ENCODE peak calls at places on chromosomes 5 and 9, in ten cellular contexts. V, J, O, G, Z, R, Y, A, C and M are unnamed samples.

GRCh38 chr5:43041669-43042175 is 1.6 kb upstream of the ANXA2R start:
- DNase-seq in R (no peak), G (peak; percentile 96), Z (peak; percentile 90), O (no peak), V (peak; percentile 76), J (no peak), C (peak; percentile 72), A (no peak), Y (peak; percentile 89), M (peak; percentile 89)

GRCh38 chr9:107833295-107833694 is 343.7 kb upstream of the KLF4 start:
- DNase-seq in Z (peak; percentile 41), O (no peak), C (no peak), Y (no peak), G (peak; percentile 21), R (no peak), A (peak; percentile 66), J (peak; percentile 6), V (no peak), M (no peak)

GRCh38 chr9:72006481-72006880 is 53.9 kb downstream of the C9orf57 start:
- DNase-seq in V (no peak), Y (no peak), Z (peak; percentile 67), A (peak; percentile 11), G (peak; percentile 18), J (no peak), C (no peak), O (no peak), R (no peak), M (peak; percentile 16)

GRCh38 chr9:10045598-10045997 is 567.2 kb downstream of the PTPRD start:
- DNase-seq in V (no peak), Y (no peak), O (no peak), A (no peak), Z (peak; percentile 36), R (no peak), J (no peak), G (peak; percentile 57), C (no peak), M (peak; percentile 3)

GRCh38 chr5:35679351-35679750 is 61.7 kb downstream of the SPEF2 start:
- DNase-seq in C (no peak), O (no peak), Y (no peak), V (no peak), R (no peak), J (no peak), A (peak; percentile 27), G (peak; percentile 3), Z (no peak), M (no peak)

GRCh38 chr5:148397968-148398595 is 14.3 kb downstream of the FBXO38 start:
- DNase-seq in O (no peak), G (no peak), C (no peak), Y (no peak), R (no peak), V (no peak), J (no peak), A (no peak), Z (no peak), M (no peak)

GRCh38 chr5:112848116-112848811 is 12.8 kb upstream of the SRP19 start:
- DNase-seq in Y (peak; percentile 58), Z (peak; percentile 77), G (peak; percentile 91), O (no peak), R (no peak), C (no peak), V (peak; percentile 32), J (peak; percentile 51), A (peak; percentile 75), M (peak; percentile 65)

GRCh38 chr9:35690447-35691324 is 961 bp upstream of the TPM2 start:
- DNase-seq in V (no peak), Y (peak; percentile 79), J (peak; percentile 53), O (peak; percentile 83), R (peak; percentile 87), A (peak; percentile 85), C (no peak), G (peak; percentile 70), Z (peak; percentile 86), M (peak; percentile 72)

DNA sequence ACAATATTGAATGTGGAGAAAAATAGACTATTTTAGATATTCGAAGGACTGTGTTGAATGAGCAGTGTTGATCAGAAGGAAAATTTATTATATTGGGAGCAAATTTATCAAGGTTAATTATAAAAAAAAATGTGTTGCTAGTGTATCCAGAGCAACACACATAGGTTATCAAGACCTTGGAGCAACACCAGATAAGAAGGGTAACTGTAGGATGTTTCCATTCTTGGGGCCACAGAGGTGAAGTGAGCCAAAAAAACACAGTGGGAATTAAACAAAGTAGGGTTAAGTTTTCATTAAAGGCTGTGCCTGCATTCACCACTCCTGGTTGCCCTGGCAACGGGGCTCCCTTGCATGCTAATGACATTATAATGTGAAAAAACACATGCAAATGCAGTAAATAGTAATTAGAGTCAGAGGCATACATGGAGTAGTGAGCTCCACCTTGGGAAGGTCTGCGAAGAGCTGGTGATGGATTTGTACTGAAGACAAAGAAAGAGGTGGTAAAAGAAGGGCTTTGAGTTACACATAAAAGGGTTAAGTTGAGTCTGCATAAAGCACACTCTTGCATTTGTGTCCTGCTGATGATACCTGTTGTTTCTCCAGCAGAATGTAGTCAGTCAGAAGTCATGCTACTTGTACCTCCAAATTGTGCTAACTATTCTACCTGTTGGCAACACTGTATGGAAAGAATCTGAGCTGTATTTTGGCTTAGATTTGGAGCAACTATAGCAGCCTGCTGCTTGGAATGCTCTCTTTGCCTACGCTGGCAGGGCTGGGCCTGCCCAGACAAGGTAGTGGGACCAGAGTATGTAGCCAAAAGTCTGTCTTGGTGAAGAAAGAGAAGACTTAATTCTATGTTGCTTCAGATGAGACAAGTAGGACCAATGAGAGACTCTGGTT is 59.6 kb downstream of the ATG10 start:
- DNase-seq in A (no peak), Y (no peak), O (no peak), C (no peak), G (no peak), Z (no peak), V (no peak), R (no peak), J (no peak), M (no peak)
- H3K4me3 ChIP-seq in A (no peak overlapping the region), Y (no peak overlapping the region), O (no peak overlapping the region), C (no peak overlapping the region), G (no peak overlapping the region), Z (no peak overlapping the region), V (no peak overlapping the region), R (no peak overlapping the region), J (no peak overlapping the region), M (no peak overlapping the region)

GRCh38 chr5:73302797-73303138 is 129.8 kb downstream of the TMEM174 start:
- DNase-seq in V (no peak), C (no peak), J (no peak), R (no peak), Z (no peak), O (no peak), G (no peak), Y (peak; percentile 31), A (no peak), M (no peak)

GRCh38 chr5:73305386-73305785 is 132.4 kb downstream of the TMEM174 start:
- DNase-seq in O (no peak), J (no peak), A (no peak), G (peak; percentile 41), Y (no peak), V (no peak), C (no peak), Z (no peak), R (no peak), M (no peak)

GRCh38 chr5:73304381-73304780 is 131.4 kb downstream of the TMEM174 start:
- DNase-seq in V (no peak), R (no peak), O (no peak), J (no peak), Z (no peak), A (peak; percentile 87), G (no peak), Y (no peak), C (no peak), M (no peak)

GRCh38 chr5:73301208-73302088 is 128.5 kb downstream of the TMEM174 start:
- DNase-seq in C (no peak), R (no peak), Y (no peak), A (no peak), Z (no peak), J (no peak), O (no peak), G (no peak), V (no peak), M (no peak)

GRCh38 chr5:73303139-73304079 is 130.4 kb downstream of the TMEM174 start:
- DNase-seq in C (no peak), V (no peak), Y (no peak), A (no peak), Z (no peak), G (peak; percentile 53), J (no peak), O (no peak), R (no peak), M (no peak)
- H3K4me3 ChIP-seq in C (no peak overlapping the region), V (no peak overlapping the region), Y (peak overlapping the region; percentile 49), A (no peak overlapping the region), Z (no peak overlapping the region), G (peak overlapping the region; percentile 59), J (peak overlapping the region; percentile 30), O (no peak overlapping the region), R (peak overlapping the region; percentile 43), M (peak overlapping the region; percentile 43)

GRCh38 chr5:140870221-140871201 is 1.8 kb downstream of the PCDHA11 start:
- DNase-seq in Y (no peak), V (no peak), J (no peak), A (no peak), O (no peak), Z (no peak), G (no peak), R (no peak), C (no peak), M (no peak)

GRCh38 chr5:140868721-140869554 is at the start of gene PCDHA11:
- DNase-seq in J (no peak), C (no peak), Y (no peak), R (no peak), O (no peak), Z (peak; percentile 2), A (no peak), G (no peak), V (no peak), M (no peak)

GRCh38 chr5:140875085-140876065 is at the start of gene PCDHA12:
- DNase-seq in R (no peak), V (no peak), A (no peak), C (no peak), J (no peak), Z (no peak), Y (no peak), G (no peak), O (no peak), M (no peak)

DNA sequence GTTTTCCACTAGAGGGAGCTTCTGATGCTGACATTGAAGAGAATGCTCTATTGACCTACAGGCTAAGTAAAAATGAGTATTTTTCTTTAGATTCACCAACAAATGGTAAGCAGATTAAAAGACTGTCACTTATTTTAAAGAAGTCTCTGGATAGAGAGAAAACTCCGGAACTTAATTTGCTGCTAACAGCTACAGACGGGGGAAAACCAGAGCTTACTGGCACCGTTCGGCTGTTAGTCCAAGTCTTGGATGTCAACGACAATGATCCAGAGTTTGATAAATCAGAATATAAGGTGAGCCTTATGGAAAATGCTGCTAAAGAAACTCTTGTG is 764 bp downstream of the PCDHA11 start:
- DNase-seq in J (no peak), V (no peak), O (no peak), Y (no peak), Z (no peak), A (no peak), C (no peak), R (no peak), G (no peak), M (no peak)
- H3K4me3 ChIP-seq in J (no peak overlapping the region), V (no peak overlapping the region), O (no peak overlapping the region), Y (no peak overlapping the region), Z (no peak overlapping the region), A (no peak overlapping the region), C (no peak overlapping the region), R (no peak overlapping the region), G (no peak overlapping the region), M (no peak overlapping the region)

GRCh38 chr9:137757613-137758029 is 120.0 kb upstream of the CACNA1B start:
- DNase-seq in C (no peak), J (peak; percentile 52), R (no peak), G (peak; percentile 66), Y (peak; percentile 56), Z (peak; percentile 80), A (peak; percentile 84), O (no peak), V (peak; percentile 42), M (peak; percentile 75)

GRCh38 chr9:137757139-137757538 is 120.4 kb upstream of the CACNA1B start:
- DNase-seq in O (no peak), Y (no peak), Z (no peak), A (no peak), J (no peak), G (peak; percentile 11), R (peak; percentile 59), C (no peak), V (no peak), M (no peak)

GRCh38 chr9:137759649-137760321 is 117.8 kb upstream of the CACNA1B start:
- DNase-seq in Y (no peak), R (no peak), G (no peak), O (no peak), J (no peak), V (no peak), Z (no peak), C (no peak), A (no peak), M (no peak)

GRCh38 chr9:137759117-137759516 is 118.5 kb upstream of the CACNA1B start:
- DNase-seq in G (no peak), V (no peak), R (no peak), C (no peak), Y (no peak), Z (no peak), A (no peak), J (no peak), O (no peak), M (no peak)

DNA sequence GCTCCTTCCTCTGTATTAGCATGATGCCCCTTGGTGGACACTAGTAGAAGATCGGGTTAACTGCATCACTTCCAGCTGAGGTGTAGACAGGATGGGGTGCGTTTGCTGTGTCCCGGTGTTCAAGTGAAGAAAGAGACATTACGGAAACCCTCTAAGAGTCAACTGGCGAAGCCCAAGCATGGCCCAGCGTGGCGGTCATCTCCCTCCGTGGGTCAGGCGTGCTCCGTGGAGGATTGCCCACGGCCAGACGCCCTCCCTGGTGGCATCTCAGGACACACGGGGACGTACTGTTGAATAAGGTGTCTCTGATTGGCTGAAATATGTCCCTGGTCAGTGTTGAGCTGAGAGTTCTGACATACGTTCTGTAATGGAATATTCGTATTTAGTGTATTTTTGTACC is 119.5 kb upstream of the CACNA1B start:
- DNase-seq in R (no peak), O (no peak), Y (no peak), A (no peak), G (no peak), Z (no peak), J (no peak), V (no peak), C (no peak), M (no peak)
- H3K4me3 ChIP-seq in R (no peak overlapping the region), O (no peak overlapping the region), Y (no peak overlapping the region), A (no peak overlapping the region), G (no peak overlapping the region), Z (no peak overlapping the region), J (no peak overlapping the region), V (no peak overlapping the region), C (no peak overlapping the region), M (peak overlapping the region; percentile 13)